ENCODE peak calls at places on chromosomes 16 and 17, in five cellular contexts. One of them, this sample, is unnamed.

GRCh38 chr16:83044589-83044988 is 417.8 kb downstream of the CDH13 start:
- DNase-seq in tibial nerve: no peak
- DNase-seq in iris pigment epithelial cell: no peak
- DNase-seq in fibroblast of the aortic adventitia: no peak
- DNase-seq in caudate nucleus: no peak
- DNase-seq in this sample: no peak

GRCh38 chr16:84507011-84507982 is 2.8 kb upstream of the MEAK7 start:
- DNase-seq in iris pigment epithelial cell: no peak
- DNase-seq in caudate nucleus: no peak
- DNase-seq in fibroblast of the aortic adventitia: no peak
- DNase-seq in tibial nerve: no peak
- DNase-seq in this sample: peak

GRCh38 chr16:50721549-50722409 is 20.1 kb upstream of the CYLD start:
- DNase-seq in iris pigment epithelial cell: no peak
- DNase-seq in caudate nucleus: no peak
- DNase-seq in tibial nerve: no peak
- DNase-seq in fibroblast of the aortic adventitia: no peak
- DNase-seq in this sample: peak

GRCh38 chr17:75876190-75876937 is 2.0 kb downstream of the TRIM47 start:
- DNase-seq in iris pigment epithelial cell: no peak
- DNase-seq in fibroblast of the aortic adventitia: no peak
- DNase-seq in caudate nucleus: no peak
- DNase-seq in tibial nerve: no peak
- DNase-seq in this sample: peak

GRCh38 chr17:4785311-4786110 is 653 bp downstream of the VMO1 start:
- DNase-seq in iris pigment epithelial cell: peak
- DNase-seq in fibroblast of the aortic adventitia: no peak
- DNase-seq in tibial nerve: no peak
- DNase-seq in caudate nucleus: no peak
- DNase-seq in this sample: no peak

GRCh38 chr17:56808503-56808902 is 25.2 kb downstream of the C17orf67 start:
- DNase-seq in caudate nucleus: no peak
- DNase-seq in tibial nerve: no peak
- DNase-seq in fibroblast of the aortic adventitia: no peak
- DNase-seq in iris pigment epithelial cell: no peak
- DNase-seq in this sample: no peak

GRCh38 chr17:66548158-66548557 is 245.7 kb downstream of the PRKCA start:
- DNase-seq in caudate nucleus: no peak
- DNase-seq in fibroblast of the aortic adventitia: no peak
- DNase-seq in tibial nerve: no peak
- DNase-seq in iris pigment epithelial cell: no peak
- DNase-seq in this sample: no peak

GRCh38 chr17:60151355-60151754 is 1.6 kb downstream of the CA4 start:
- DNase-seq in tibial nerve: no peak
- DNase-seq in iris pigment epithelial cell: no peak
- DNase-seq in fibroblast of the aortic adventitia: no peak
- DNase-seq in caudate nucleus: no peak
- DNase-seq in this sample: no peak

GRCh38 chr16:1790611-1791255 is 2.8 kb downstream of the IGFALS start:
- DNase-seq in caudate nucleus: no peak
- DNase-seq in tibial nerve: no peak
- DNase-seq in iris pigment epithelial cell: no peak
- DNase-seq in fibroblast of the aortic adventitia: no peak
- DNase-seq in this sample: no peak

GRCh38 chr17:28878981-28879380 is 18.6 kb downstream of the FLOT2 start:
- DNase-seq in caudate nucleus: no peak
- DNase-seq in fibroblast of the aortic adventitia: peak
- DNase-seq in iris pigment epithelial cell: peak
- DNase-seq in tibial nerve: no peak
- DNase-seq in this sample: no peak

GRCh38 chr16:80899804-80900592 is 95.6 kb upstream of the CDYL2 start:
- DNase-seq in caudate nucleus: peak
- DNase-seq in fibroblast of the aortic adventitia: peak
- DNase-seq in iris pigment epithelial cell: peak
- DNase-seq in tibial nerve: peak
- DNase-seq in this sample: peak

GRCh38 chr17:41796066-41796895 is 9.8 kb upstream of the JUP start:
- DNase-seq in caudate nucleus: no peak
- DNase-seq in iris pigment epithelial cell: no peak
- DNase-seq in fibroblast of the aortic adventitia: no peak
- DNase-seq in tibial nerve: no peak
- DNase-seq in this sample: no peak

GRCh38 chr16:1439058-1439698 is 5.2 kb downstream of the CCDC154 start:
- DNase-seq in fibroblast of the aortic adventitia: no peak
- DNase-seq in tibial nerve: no peak
- DNase-seq in iris pigment epithelial cell: no peak
- DNase-seq in caudate nucleus: no peak
- DNase-seq in this sample: no peak

GRCh38 chr17:3771140-3771539 is 29.8 kb downstream of the ITGAE start:
- DNase-seq in tibial nerve: no peak
- DNase-seq in caudate nucleus: no peak
- DNase-seq in fibroblast of the aortic adventitia: no peak
- DNase-seq in iris pigment epithelial cell: no peak
- DNase-seq in this sample: no peak

GRCh38 chr16:15961060-15961511 is 11.7 kb downstream of the ABCC1 start:
- DNase-seq in caudate nucleus: no peak
- DNase-seq in iris pigment epithelial cell: peak
- DNase-seq in tibial nerve: no peak
- DNase-seq in fibroblast of the aortic adventitia: peak
- DNase-seq in this sample: no peak

GRCh38 chr16:23650674-23651073 is 9.4 kb downstream of the DCTN5 start:
- DNase-seq in tibial nerve: no peak
- DNase-seq in iris pigment epithelial cell: peak
- DNase-seq in caudate nucleus: no peak
- DNase-seq in fibroblast of the aortic adventitia: no peak
- DNase-seq in this sample: no peak

GRCh38 chr16:53912155-53912554 is 208.2 kb downstream of the FTO start:
- DNase-seq in iris pigment epithelial cell: peak
- DNase-seq in caudate nucleus: no peak
- DNase-seq in fibroblast of the aortic adventitia: no peak
- DNase-seq in tibial nerve: no peak
- DNase-seq in this sample: no peak

GRCh38 chr16:1877804-1878203 is 5.8 kb upstream of the MEIOB start:
- DNase-seq in fibroblast of the aortic adventitia: no peak
- DNase-seq in iris pigment epithelial cell: no peak
- DNase-seq in tibial nerve: no peak
- DNase-seq in caudate nucleus: no peak
- DNase-seq in this sample: no peak

GRCh38 chr16:50509521-50510341 is 38.5 kb upstream of the NKD1 start:
- DNase-seq in tibial nerve: peak
- DNase-seq in fibroblast of the aortic adventitia: peak
- DNase-seq in caudate nucleus: no peak
- DNase-seq in iris pigment epithelial cell: peak
- DNase-seq in this sample: peak

GRCh38 chr16:75111514-75112280 is 4.9 kb downstream of the LDHD start:
- DNase-seq in tibial nerve: no peak
- DNase-seq in caudate nucleus: no peak
- DNase-seq in fibroblast of the aortic adventitia: no peak
- DNase-seq in iris pigment epithelial cell: no peak
- DNase-seq in this sample: no peak

GRCh38 chr16:66604376-66605176 is at the start of gene CMTM3:
- DNase-seq in fibroblast of the aortic adventitia: peak
- DNase-seq in caudate nucleus: no peak
- DNase-seq in tibial nerve: peak
- DNase-seq in iris pigment epithelial cell: peak
- DNase-seq in this sample: peak

GRCh38 chr16:20735504-20735903 is 6.1 kb downstream of the THUMPD1 start:
- DNase-seq in tibial nerve: no peak
- DNase-seq in fibroblast of the aortic adventitia: peak
- DNase-seq in iris pigment epithelial cell: peak
- DNase-seq in caudate nucleus: no peak
- DNase-seq in this sample: no peak

GRCh38 chr16:54936979-54937672 is 6.5 kb downstream of the IRX5 start:
- DNase-seq in fibroblast of the aortic adventitia: peak
- DNase-seq in caudate nucleus: no peak
- DNase-seq in tibial nerve: no peak
- DNase-seq in iris pigment epithelial cell: peak
- DNase-seq in this sample: peak

GRCh38 chr17:17439971-17440843 is 36.6 kb upstream of the MED9 start:
- DNase-seq in iris pigment epithelial cell: peak
- DNase-seq in fibroblast of the aortic adventitia: peak
- DNase-seq in tibial nerve: peak
- DNase-seq in caudate nucleus: no peak
- DNase-seq in this sample: peak

GRCh38 chr16:50310308-50311133 is 44.2 kb downstream of the ADCY7 start:
- DNase-seq in fibroblast of the aortic adventitia: no peak
- DNase-seq in iris pigment epithelial cell: no peak
- DNase-seq in tibial nerve: no peak
- DNase-seq in caudate nucleus: no peak
- DNase-seq in this sample: no peak